ENCODE peak calls at places on chromosomes 7 and 10, in seven cellular contexts. O is IMR-90, X is H1, Z is H9, F is mesendoderm, T is mesenchymal stem cell, C is trophoblast cell. V is an unnamed sample.

GRCh38 chr7:55548295-55548731 is 24.0 kb downstream of the VOPP1 start:
- DNase-seq in F (no peak), O (no peak), C (no peak), X (no peak), Z (no peak), T (no peak), V (no peak)

GRCh38 chr7:112205348-112206237 is 606 bp downstream of the DOCK4 start:
- DNase-seq in F (peak; percentile 89), C (no peak), Z (peak; percentile 64), T (peak; percentile 83), X (peak; percentile 77), O (peak; percentile 64), V (peak; percentile 72)

GRCh38 chr7:44461387-44461786 is 29.1 kb downstream of the NUDCD3 start:
- DNase-seq in C (no peak), T (peak; percentile 60), Z (no peak), X (no peak), F (peak; percentile 44), O (peak; percentile 79), V (no peak)

GRCh38 chr7:141976524-141977245 is 3.1 kb upstream of the TAS2R38 start:
- DNase-seq in O (no peak), Z (no peak), C (peak; percentile 81), T (no peak), F (no peak), X (no peak), V (no peak)

GRCh38 chr10:13421382-13421917 is 73.4 kb upstream of the SEPHS1 start:
- DNase-seq in Z (no peak), O (no peak), T (no peak), C (no peak), F (no peak), X (no peak), V (no peak)

GRCh38 chr7:24703296-24703695 is 54.0 kb downstream of the GSDME start:
- DNase-seq in T (no peak), Z (no peak), O (no peak), F (no peak), C (no peak), X (peak; percentile 32), V (no peak)

GRCh38 chr7:7178081-7178480 is 4.3 kb upstream of the C1GALT1 start:
- DNase-seq in F (no peak), Z (no peak), O (no peak), C (peak; percentile 86), X (no peak), T (no peak), V (no peak)

GRCh38 chr10:124906551-124907001 is 35.3 kb upstream of the ZRANB1 start:
- DNase-seq in F (no peak), T (peak; percentile 76), C (peak; percentile 46), X (no peak), O (peak; percentile 95), Z (no peak), V (no peak)

GRCh38 chr10:8726666-8727065 is 672.2 kb downstream of the GATA3 start:
- DNase-seq in O (no peak), F (no peak), Z (no peak), T (no peak), C (no peak), X (no peak), V (no peak)

GRCh38 chr10:37754538-37755323 is 102.7 kb downstream of the ZNF248 start:
- DNase-seq in Z (no peak), O (no peak), C (peak; percentile 20), X (peak; percentile 47), T (no peak), F (peak; percentile 11), V (no peak)

GRCh38 chr10:132701099-132701845 is 84.7 kb downstream of the NKX6-2 start:
- DNase-seq in X (no peak), F (no peak), Z (peak; percentile 24), C (no peak), T (no peak), O (no peak), V (no peak)

GRCh38 chr7:1242601-1243289 is 10.1 kb downstream of the UNCX start:
- DNase-seq in O (no peak), T (no peak), Z (no peak), F (peak; percentile 57), C (no peak), X (no peak), V (no peak)

GRCh38 chr10:19845963-19846362 is 29.7 kb downstream of the PLXDC2 start:
- DNase-seq in Z (no peak), O (no peak), X (no peak), C (no peak), F (no peak), T (no peak), V (no peak)

GRCh38 chr7:69818647-69819161 is 220.4 kb downstream of the AUTS2 start:
- DNase-seq in F (no peak), Z (no peak), X (no peak), C (no peak), T (no peak), O (no peak), V (no peak)

GRCh38 chr10:13668126-13668525 is 81.4 kb downstream of the PRPF18 start:
- DNase-seq in X (no peak), Z (no peak), T (no peak), C (no peak), O (no peak), F (no peak), V (no peak)

GRCh38 chr7:149821191-149822148 is 16.7 kb upstream of the ZNF862 start:
- DNase-seq in Z (no peak), X (no peak), C (no peak), O (no peak), F (no peak), T (no peak), V (no peak)

GRCh38 chr10:18689498-18689897 is 30.3 kb downstream of the ARL5B start:
- DNase-seq in Z (no peak), F (no peak), X (no peak), T (peak; percentile 34), O (peak; percentile 65), C (no peak), V (peak; percentile 4)

GRCh38 chr7:67453981-67454380 is 457.3 kb downstream of the TYW1 start:
- DNase-seq in O (no peak), T (no peak), F (no peak), C (no peak), X (no peak), Z (no peak), V (no peak)
- H2BK5ac ChIP-seq in O (no peak overlapping the region), T (no peak overlapping the region), F (no peak overlapping the region), C (no peak overlapping the region), X (no peak overlapping the region), Z (no peak overlapping the region), V (no peak overlapping the region)

GRCh38 chr10:75404023-75404334 is 2.4 kb upstream of the ZNF503 start:
- DNase-seq in F (no peak), O (no peak), X (no peak), T (no peak), Z (no peak), C (no peak), V (peak; percentile 39)

GRCh38 chr10:75402486-75403143 is 1.1 kb upstream of the ZNF503 start:
- DNase-seq in C (no peak), X (no peak), O (no peak), F (no peak), T (no peak), Z (peak; percentile 59), V (no peak)

GRCh38 chr10:75401569-75402485 is at the start of gene ZNF503:
- DNase-seq in Z (peak; percentile 95), F (peak; percentile 98), X (peak; percentile 88), C (peak; percentile 45), O (peak; percentile 97), T (peak; percentile 98), V (peak; percentile 97)

GRCh38 chr10:75404335-75405200 is 3.0 kb upstream of the ZNF503 start:
- DNase-seq in Z (peak; percentile 62), C (no peak), T (no peak), O (no peak), F (peak; percentile 63), X (peak; percentile 65), V (peak; percentile 58)

DNA sequence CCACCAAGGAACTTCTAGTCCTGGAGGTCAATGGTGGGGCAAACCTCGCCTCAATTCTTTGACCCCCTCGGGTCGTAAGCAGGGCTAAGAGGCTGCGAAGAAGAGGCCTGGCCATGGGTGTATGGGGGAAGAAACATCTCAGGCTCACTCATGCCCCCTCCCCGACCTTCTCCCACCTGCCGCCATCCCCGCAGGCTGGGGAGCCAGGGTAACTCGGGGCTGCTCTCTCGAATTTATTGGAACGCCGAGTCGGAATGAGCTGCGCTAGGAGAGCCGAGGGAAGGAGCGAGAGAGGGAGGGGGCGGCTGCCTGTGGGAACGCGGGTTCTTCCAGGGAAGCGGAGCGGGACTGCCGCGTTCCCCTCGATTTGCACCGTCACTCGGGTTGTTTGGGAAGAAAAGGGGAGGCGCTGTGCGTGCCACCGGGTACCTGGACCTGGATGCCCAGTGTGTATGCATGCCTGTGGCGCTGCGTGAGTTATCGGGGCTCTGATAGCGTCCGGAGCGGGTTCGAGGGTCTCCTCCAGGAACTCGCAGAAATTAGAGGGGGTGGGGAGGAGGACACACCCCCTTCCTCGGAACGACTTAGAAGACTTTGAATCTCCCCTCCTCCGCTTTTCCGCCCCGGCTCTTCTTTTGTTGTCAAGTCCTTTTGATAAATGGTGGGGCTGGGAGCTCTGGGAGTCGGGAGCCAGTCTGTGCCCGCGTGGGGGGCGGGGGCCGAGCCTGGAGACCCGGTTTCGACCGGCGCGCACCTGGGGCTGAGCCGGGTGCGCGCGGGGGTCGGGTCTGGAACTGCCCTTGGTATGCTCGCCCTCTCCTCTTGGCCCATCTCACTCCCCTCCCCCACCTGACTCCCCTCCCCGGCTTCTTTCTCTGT is 1.8 kb upstream of the ZNF503 start:
- DNase-seq in O (no peak), F (peak; percentile 60), T (peak; percentile 70), Z (peak; percentile 55), X (peak; percentile 76), C (no peak), V (peak; percentile 71)
- H2BK5ac ChIP-seq in O (peak overlapping the region; percentile 29), F (no peak overlapping the region), T (no peak overlapping the region), Z (no peak overlapping the region), X (no peak overlapping the region), C (peak overlapping the region; percentile 31), V (peak overlapping the region; percentile 99)

DNA sequence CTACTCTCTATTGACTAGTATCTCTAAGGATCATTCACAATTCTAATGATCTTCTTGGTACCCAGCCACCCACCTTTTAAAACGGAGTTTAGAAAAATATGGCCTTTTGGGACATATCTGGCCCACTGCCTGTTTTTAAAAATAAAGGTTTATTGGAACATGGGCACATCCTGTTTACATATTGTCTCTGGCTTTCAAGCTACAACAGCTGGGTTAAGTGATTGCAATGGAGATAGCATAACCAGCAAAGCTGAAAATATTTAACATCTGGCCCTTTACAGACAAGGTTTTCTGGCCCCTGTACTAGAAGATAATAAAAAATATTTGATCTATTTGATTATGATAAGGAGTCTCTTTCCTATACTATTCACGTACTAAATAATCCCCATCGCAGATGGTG is 232.4 kb upstream of the RHOBTB1 start:
- DNase-seq in X (no peak), T (no peak), O (no peak), Z (no peak), C (no peak), F (no peak), V (no peak)
- H2BK5ac ChIP-seq in X (no peak overlapping the region), T (no peak overlapping the region), O (no peak overlapping the region), Z (no peak overlapping the region), C (no peak overlapping the region), F (no peak overlapping the region), V (no peak overlapping the region)

DNA sequence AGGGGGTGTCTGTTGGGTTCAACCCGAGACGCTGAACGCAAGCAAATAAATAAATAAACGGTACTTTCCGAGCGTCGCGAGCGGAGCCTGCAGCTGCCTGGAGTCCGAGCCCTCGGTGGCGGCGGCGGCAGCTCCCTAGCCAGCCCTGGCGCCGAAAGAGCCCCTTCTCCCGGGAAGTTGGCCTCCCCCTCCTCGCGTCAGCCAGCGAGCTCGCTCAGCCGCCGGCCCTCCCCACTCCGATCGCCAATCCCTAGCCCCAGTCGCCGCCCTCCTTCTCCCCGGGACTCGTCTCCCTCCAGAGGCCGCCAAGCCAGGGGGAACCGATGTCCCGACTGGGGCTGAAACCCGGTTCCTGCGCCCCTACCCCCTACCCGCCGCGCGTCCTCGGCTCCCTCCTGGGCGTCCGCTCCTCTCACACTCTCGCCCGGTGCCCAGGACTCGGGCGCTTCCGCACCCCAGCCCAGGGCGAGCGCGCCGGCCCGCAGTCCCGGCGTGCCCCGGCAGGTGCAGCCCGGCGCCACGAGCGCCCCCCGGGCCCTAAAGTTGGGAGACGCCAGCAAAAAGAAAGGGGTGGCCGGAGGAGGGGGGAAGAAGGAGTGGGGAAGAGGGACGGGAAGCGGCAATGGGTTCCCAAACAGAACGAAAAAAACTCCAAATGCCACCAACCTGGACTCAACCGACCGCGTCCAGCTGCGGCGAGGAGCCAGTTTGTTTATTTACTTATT is at the start of gene GFRA1:
- DNase-seq in Z (peak; percentile 55), C (no peak), T (peak; percentile 51), F (peak; percentile 72), X (peak; percentile 82), O (peak; percentile 7), V (peak; percentile 40)
- H2BK5ac ChIP-seq in Z (no peak within 1 kb of the TSS), C (no peak within 1 kb of the TSS), T (peak within 1 kb of the TSS; percentile 67), F (no peak within 1 kb of the TSS), X (no peak within 1 kb of the TSS), O (no peak within 1 kb of the TSS), V (no peak within 1 kb of the TSS)